ENCODE peak calls at places on chromosome 20, in five cellular contexts. M, C, G, K and Z are unnamed samples.

GRCh38 chr20:46501337-46501942 is 11.9 kb downstream of the ZNF334 start:
- DNase-seq in C (no peak), K (peak), M (no peak), G (no peak), Z (no peak)

GRCh38 chr20:3539708-3540107 is 68.9 kb downstream of the ATRN start:
- DNase-seq in G (no peak), K (no peak), M (no peak), C (no peak), Z (no peak)

GRCh38 chr20:15171016-15171415 is 833.6 kb upstream of the FLRT3 start:
- DNase-seq in K (no peak), M (no peak), C (no peak), G (no peak), Z (no peak)

GRCh38 chr20:61842011-61842410 is 223.7 kb downstream of the TAF4 start:
- DNase-seq in C (no peak), G (no peak), K (no peak), M (no peak), Z (no peak)

GRCh38 chr20:15236812-15237211 is 899.4 kb upstream of the FLRT3 start:
- DNase-seq in K (peak), G (peak), M (peak), C (peak), Z (peak)

GRCh38 chr20:32792316-32792715 is 27.4 kb upstream of the MAPRE1 start:
- DNase-seq in M (no peak), K (no peak), C (no peak), G (peak), Z (peak)

GRCh38 chr20:55143605-55144004 is 668.2 kb downstream of the DOK5 start:
- DNase-seq in C (no peak), M (no peak), G (no peak), K (no peak), Z (no peak)

GRCh38 chr20:62780204-62780603 is 16.1 kb upstream of the MRGBP start:
- DNase-seq in M (no peak), G (no peak), K (no peak), C (no peak), Z (no peak)

GRCh38 chr20:24990810-24991252 is 1.7 kb downstream of the APMAP start:
- DNase-seq in C (no peak), G (no peak), K (peak), M (peak), Z (no peak)

GRCh38 chr20:46551508-46552280 is 1.2 kb upstream of the OCSTAMP start:
- DNase-seq in C (peak), M (no peak), K (peak), G (no peak), Z (no peak)

GRCh38 chr20:42706762-42707161 is 482.9 kb downstream of the PTPRT start:
- DNase-seq in C (no peak), G (no peak), M (no peak), K (no peak), Z (no peak)

GRCh38 chr20:64072664-64073063 is 6.7 kb downstream of the RGS19 start:
- DNase-seq in M (no peak), G (no peak), C (no peak), K (no peak), Z (no peak)

GRCh38 chr20:64074184-64074789 is 5.0 kb downstream of the RGS19 start:
- DNase-seq in G (no peak), M (no peak), C (no peak), K (no peak), Z (no peak)

GRCh38 chr20:64075556-64075955 is 3.8 kb downstream of the RGS19 start:
- DNase-seq in C (no peak), K (no peak), G (no peak), M (no peak), Z (no peak)

GRCh38 chr20:64074963-64075362 is 4.4 kb downstream of the RGS19 start:
- DNase-seq in G (no peak), C (no peak), M (no peak), K (no peak), Z (no peak)

DNA sequence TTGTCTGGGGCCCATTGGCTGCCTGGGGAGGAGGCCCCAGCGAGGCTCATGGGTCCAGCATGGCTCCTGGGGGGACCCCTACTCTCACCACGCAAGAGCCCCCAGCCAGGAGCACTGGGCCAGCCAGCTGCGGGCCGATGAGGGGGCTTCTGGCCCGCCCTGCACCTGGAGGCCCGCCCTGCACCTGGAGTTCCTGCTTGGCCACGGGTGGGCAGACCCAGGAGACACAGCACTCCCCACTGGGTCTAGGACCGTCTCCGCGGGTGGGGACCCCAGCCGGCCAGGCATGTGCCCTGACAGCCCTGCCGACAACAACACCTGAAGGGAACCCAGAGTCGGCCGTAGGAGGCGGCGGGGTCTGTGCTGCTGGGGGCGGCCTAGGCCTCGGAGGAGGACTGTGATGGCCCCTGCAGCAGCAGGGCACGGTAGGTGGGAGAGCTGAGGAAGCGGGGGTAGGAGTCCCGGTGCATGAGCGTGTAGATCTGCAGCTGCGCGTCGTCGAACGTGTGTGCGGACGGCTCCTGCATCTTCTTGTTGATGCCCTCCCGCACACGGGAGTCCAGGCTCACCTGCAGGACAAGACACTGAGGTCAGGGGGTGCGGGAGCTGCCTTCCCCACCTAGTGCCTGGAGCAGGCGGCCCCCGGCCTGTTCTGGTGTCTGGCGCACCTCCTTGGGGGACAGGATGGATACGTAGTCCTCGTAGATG is 5.7 kb downstream of the RGS19 start:
- DNase-seq in G (no peak), K (no peak), M (no peak), C (no peak), Z (no peak)
- H2BK12ac ChIP-seq in G (no peak), K (no peak), M (no peak), C (peak), Z (no peak)

DNA sequence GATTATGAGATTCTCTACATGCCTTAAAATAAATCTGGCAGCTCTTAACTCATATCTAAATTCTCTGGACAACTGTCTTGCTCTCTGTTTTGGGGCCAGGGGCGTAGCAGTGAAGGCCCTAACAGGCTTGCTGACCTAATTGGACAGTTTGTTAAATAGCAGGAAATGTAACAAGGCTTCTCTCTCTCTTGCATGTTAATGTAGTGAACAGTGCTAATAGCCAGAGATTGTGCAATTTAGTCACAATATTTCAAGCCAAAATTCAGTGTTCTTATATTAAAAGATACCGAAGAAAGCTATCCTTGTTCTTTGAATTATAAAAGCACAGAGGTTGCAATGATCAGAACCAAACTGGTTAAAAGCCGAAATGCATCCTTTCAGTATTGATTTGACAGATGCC is 3.0 kb downstream of the PPP1R3D start:
- DNase-seq in K (no peak), C (no peak), M (no peak), G (no peak), Z (no peak)
- H2BK12ac ChIP-seq in K (no peak), C (no peak), M (no peak), G (no peak), Z (no peak)

GRCh38 chr20:53282217-53282955 is 310.2 kb downstream of the TSHZ2 start:
- DNase-seq in M (peak), G (no peak), C (no peak), K (no peak), Z (no peak)
- H2BK12ac ChIP-seq in M (no peak), G (no peak), C (no peak), K (no peak), Z (no peak)

DNA sequence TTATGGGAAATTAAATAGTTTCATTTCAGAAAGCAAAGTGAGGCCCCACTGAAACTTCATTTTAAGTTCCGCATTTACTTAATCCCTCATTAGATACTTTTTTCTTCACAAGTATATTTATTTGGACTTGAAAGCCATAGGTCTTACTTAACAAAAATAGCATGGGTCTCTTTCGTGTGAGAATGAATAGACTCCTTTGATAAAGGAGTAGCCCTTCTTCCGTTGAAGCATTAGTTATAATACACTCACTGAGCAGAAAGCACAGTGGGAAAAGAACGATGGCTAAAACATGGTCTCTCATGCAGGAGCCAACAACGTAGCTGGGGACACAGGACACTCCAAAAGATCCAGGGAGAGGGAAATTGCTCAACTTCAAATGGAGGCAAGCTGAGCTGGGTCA is 130.4 kb downstream of the SLC23A2 start:
- DNase-seq in G (no peak), C (no peak), K (no peak), M (no peak), Z (no peak)
- H2BK12ac ChIP-seq in G (no peak), C (no peak), K (no peak), M (no peak), Z (no peak)

DNA sequence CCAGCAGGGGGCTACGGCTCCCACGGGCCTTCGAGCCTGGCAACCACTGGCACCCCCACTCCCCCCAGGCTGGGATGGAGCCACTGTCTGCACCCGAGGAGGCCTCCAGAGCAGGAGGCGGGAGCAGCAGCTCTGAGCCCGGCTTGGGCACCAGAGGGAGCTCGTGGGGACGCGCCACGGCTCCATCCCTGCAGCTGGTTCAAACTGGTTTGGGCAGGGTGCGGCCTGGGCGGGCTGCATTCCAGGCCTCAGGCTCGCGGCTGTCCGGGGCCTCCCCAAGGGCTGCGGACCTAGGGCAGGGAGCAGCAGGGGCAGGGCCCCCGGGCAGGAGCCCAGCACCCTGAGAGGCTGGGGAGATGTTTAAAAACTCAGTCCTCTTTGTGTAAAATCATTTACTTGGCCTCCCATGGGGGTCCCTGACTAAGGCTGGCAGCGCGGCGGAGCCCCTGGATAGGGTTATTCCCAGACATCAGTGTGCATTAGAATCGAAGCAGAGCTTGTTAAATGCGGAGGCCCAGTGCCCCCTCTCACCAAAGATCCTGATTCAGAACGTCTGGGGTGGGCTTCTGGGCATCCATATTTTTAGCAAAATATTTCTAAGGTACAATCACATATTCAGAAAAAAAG is 4.1 kb upstream of the BCAS4 start:
- DNase-seq in M (peak), K (peak), C (peak), G (peak), Z (peak)
- H2BK12ac ChIP-seq in M (no peak), K (peak), C (peak), G (peak), Z (no peak)

DNA sequence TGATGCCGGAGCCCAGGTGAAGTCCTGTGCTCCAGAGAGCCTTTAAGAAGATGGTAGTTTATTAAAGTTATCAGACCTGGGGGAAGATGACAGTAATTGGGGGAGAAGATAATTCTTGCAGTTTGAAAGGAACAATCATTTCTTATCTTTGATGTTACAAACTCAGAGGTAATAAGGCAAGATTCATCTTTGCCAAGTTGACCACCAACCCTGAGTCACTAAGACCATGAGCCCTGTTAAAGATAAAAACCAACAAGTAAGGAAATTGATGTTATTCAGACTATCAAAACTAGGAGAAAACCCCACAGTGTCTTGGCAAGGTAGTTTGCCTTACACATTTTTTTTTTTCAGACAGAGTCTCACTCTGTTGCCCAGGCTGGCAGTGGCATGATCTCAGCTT is 73.1 kb downstream of the MKKS start:
- DNase-seq in K (no peak), G (no peak), C (no peak), M (no peak), Z (no peak)
- H2BK12ac ChIP-seq in K (no peak), G (no peak), C (no peak), M (no peak), Z (no peak)

GRCh38 chr20:41353530-41353929 is 12.9 kb downstream of the LPIN3 start:
- DNase-seq in K (no peak), M (no peak), C (no peak), G (no peak), Z (no peak)
- H2BK12ac ChIP-seq in K (no peak), M (no peak), C (no peak), G (no peak), Z (no peak)

GRCh38 chr20:45091366-45091765 is 9.6 kb downstream of the KCNS1 start:
- DNase-seq in G (no peak), K (no peak), C (no peak), M (no peak), Z (no peak)
- H2BK12ac ChIP-seq in G (no peak), K (peak), C (no peak), M (no peak), Z (no peak)